ENCODE peak calls at places on chromosomes 13 and 19, in five cellular contexts. U is lung, L is NCI-H748 treated with DMSO at 0.1 percent for 48 hours, E is HEK293T, P is endodermal cell. F is an unnamed sample.

GRCh38 chr13:102757006-102757405 is 16.6 kb downstream of the TEX30 start:
- DNase-seq in U (no peak), P (no peak), L (no peak), E (no peak), F (no peak)

GRCh38 chr19:41134616-41135015 is 20.4 kb downstream of the CYP2F1 start:
- DNase-seq in E (no peak), U (no peak), L (no peak), P (no peak), F (no peak)

GRCh38 chr13:43284162-43284561 is 260.8 kb downstream of the DNAJC15 start:
- DNase-seq in E (no peak), P (no peak), L (no peak), U (no peak), F (no peak)

GRCh38 chr13:113338451-113338850 is 25.5 kb downstream of the GRTP1 start:
- DNase-seq in L (no peak), U (no peak), P (no peak), E (no peak), F (no peak)

GRCh38 chr13:40438022-40438692 is 228.3 kb downstream of the FOXO1 start:
- DNase-seq in L (no peak), P (no peak), E (no peak), U (no peak), F (no peak)

GRCh38 chr19:51422053-51422448 is 4.6 kb upstream of the SIGLEC10 start:
- DNase-seq in E (peak), L (peak), P (peak), U (peak), F (peak)

GRCh38 chr19:34588249-34588648 is 88.7 kb downstream of the SCGB2B2 start:
- DNase-seq in U (no peak), P (no peak), E (no peak), L (no peak), F (no peak)

GRCh38 chr13:88707652-88708051 is 1036.5 kb downstream of the SLITRK5 start:
- DNase-seq in U (no peak), E (no peak), L (no peak), P (no peak), F (no peak)

GRCh38 chr13:81171065-81171647 is 830.2 kb upstream of the SPRY2 start:
- DNase-seq in E (peak), P (no peak), L (peak), U (no peak), F (no peak)

GRCh38 chr19:19540707-19541515 is 2.8 kb downstream of the CILP2 start:
- DNase-seq in E (peak), L (no peak), P (peak), U (peak), F (no peak)

GRCh38 chr19:45305421-45305820 is 17.3 kb downstream of the CKM start:
- DNase-seq in E (no peak), U (no peak), P (peak), L (no peak), F (no peak)

GRCh38 chr13:113159701-113160100 is 1.3 kb downstream of the PROZ start:
- DNase-seq in E (no peak), U (no peak), L (no peak), P (peak), F (no peak)

GRCh38 chr13:20993661-20994440 is 67.5 kb downstream of the LATS2 start:
- DNase-seq in E (no peak), L (no peak), P (no peak), U (no peak), F (peak)

GRCh38 chr19:7992575-7992974 is 12.9 kb downstream of the ELAVL1 start:
- DNase-seq in E (no peak), U (no peak), P (no peak), L (peak), F (no peak)

F was measured in right atrium auricular region.